ENCODE peak calls at places on chromosome 19, in nine cellular contexts. D, L, O, J, H, V, B, W and A are unnamed samples.
A peak's percentile ranks its signal among the peaks of the same experiment; 100 is the strongest.

GRCh38 chr19:46970815-46971214 is 48.8 kb upstream of the NPAS1 start:
- DNase-seq in D (no peak), L (no peak), O (no peak), J (no peak), H (no peak), V (no peak), B (peak; percentile 73), W (no peak), A (no peak)

GRCh38 chr19:9786342-9786741 is 17.8 kb upstream of the ZNF846 start:
- DNase-seq in D (no peak), L (no peak), O (no peak), J (no peak), H (no peak), V (peak; percentile 23), B (no peak), W (no peak), A (no peak)

GRCh38 chr19:17605761-17606745 is 50.6 kb downstream of the COLGALT1 start:
- DNase-seq in D (peak; percentile 76), L (peak; percentile 80), O (no peak), J (peak; percentile 85), H (peak; percentile 95), V (peak; percentile 72), B (peak; percentile 56), W (peak; percentile 33), A (peak; percentile 78)

GRCh38 chr19:29683009-29683408 is 17.7 kb downstream of the PLEKHF1 start:
- DNase-seq in D (no peak), L (peak; percentile 55), O (no peak), J (no peak), H (no peak), V (no peak), B (no peak), W (no peak), A (no peak)

GRCh38 chr19:5352229-5352763 is 11.7 kb upstream of the PTPRS start:
- DNase-seq in D (no peak), L (peak; percentile 13), O (no peak), J (no peak), H (no peak), V (no peak), B (peak; percentile 15), W (no peak), A (no peak)

GRCh38 chr19:37227996-37228395 is 10.0 kb downstream of the ZNF383 start:
- DNase-seq in D (peak; percentile 30), L (no peak), O (no peak), J (no peak), H (peak; percentile 81), V (no peak), B (no peak), W (no peak), A (no peak)

GRCh38 chr19:39941615-39942507 is 7.4 kb upstream of the FCGBP start:
- DNase-seq in D (no peak), L (peak; percentile 42), O (peak; percentile 68), J (no peak), H (no peak), V (peak; percentile 55), B (peak; percentile 38), W (peak; percentile 11), A (no peak)

GRCh38 chr19:16702123-16702522 is 17.5 kb upstream of the NWD1 start:
- DNase-seq in D (no peak), L (peak; percentile 30), O (peak; percentile 93), J (no peak), H (no peak), V (no peak), B (peak; percentile 66), W (no peak), A (no peak)

GRCh38 chr19:15372470-15372869 is 7.1 kb downstream of the AKAP8 start:
- DNase-seq in D (no peak), L (no peak), O (no peak), J (no peak), H (no peak), V (no peak), B (no peak), W (no peak), A (no peak)

GRCh38 chr19:55146648-55147218 is 2.3 kb downstream of the TNNT1 start:
- DNase-seq in D (no peak), L (no peak), O (no peak), J (no peak), H (peak; percentile 89), V (no peak), B (no peak), W (no peak), A (no peak)

GRCh38 chr19:55526216-55527196 is 10.4 kb downstream of the SBK2 start:
- DNase-seq in D (no peak), L (peak; percentile 83), O (no peak), J (peak; percentile 71), H (no peak), V (peak; percentile 80), B (peak; percentile 87), W (no peak), A (no peak)

GRCh38 chr19:36212895-36213294 is 1.6 kb downstream of the ZNF565 start:
- DNase-seq in D (no peak), L (no peak), O (no peak), J (no peak), H (no peak), V (no peak), B (no peak), W (no peak), A (no peak)

GRCh38 chr19:36210497-36210896 is 4.0 kb downstream of the ZNF565 start:
- DNase-seq in D (no peak), L (peak; percentile 22), O (no peak), J (no peak), H (no peak), V (no peak), B (peak; percentile 10), W (no peak), A (no peak)

GRCh38 chr19:36213793-36214387 is 575 bp downstream of the ZNF565 start:
- DNase-seq in D (no peak), L (peak; percentile 28), O (no peak), J (peak; percentile 55), H (no peak), V (no peak), B (peak; percentile 45), W (no peak), A (no peak)

GRCh38 chr19:36215276-36216171 is 618 bp downstream of the ZNF146 start:
- DNase-seq in D (no peak), L (peak; percentile 53), O (no peak), J (no peak), H (no peak), V (peak; percentile 9), B (peak; percentile 62), W (peak; percentile 12), A (peak; percentile 7)

GRCh38 chr19:36214388-36215275 is at the start of the genes ZNF146 and ZNF565:
- DNase-seq in D (peak; percentile 97), L (peak; percentile 99), O (peak; percentile 99), J (peak; percentile 97), H (peak; percentile 98), V (peak; percentile 98), B (peak; percentile 98), W (peak; percentile 96), A (peak; percentile 94)
- TF ChIP-seq CTCF in D (no peak), L (no peak), O (peak; percentile 24), J (no peak), H (no peak), V (no peak), B (no peak), W (no peak), A (no peak)

GRCh38 chr19:2944775-2945574 is at the start of gene ZNF77:
- DNase-seq in D (peak; percentile 83), L (peak; percentile 99), O (peak; percentile 100), J (peak; percentile 95), H (peak; percentile 98), V (peak; percentile 99), B (peak; percentile 99), W (peak; percentile 98), A (peak; percentile 97)

GRCh38 chr19:2952953-2953481 is 8.2 kb upstream of the ZNF77 start:
- DNase-seq in D (no peak), L (no peak), O (no peak), J (no peak), H (no peak), V (peak; percentile 82), B (no peak), W (no peak), A (no peak)

GRCh38 chr19:2945575-2946184 is 909 bp upstream of the ZNF77 start:
- DNase-seq in D (no peak), L (no peak), O (no peak), J (no peak), H (no peak), V (no peak), B (no peak), W (no peak), A (no peak)

GRCh38 chr19:2949939-2950285 is 5.1 kb upstream of the ZNF77 start:
- DNase-seq in D (peak; percentile 82), L (peak; percentile 71), O (no peak), J (no peak), H (no peak), V (no peak), B (peak; percentile 50), W (no peak), A (no peak)

GRCh38 chr19:2950286-2951124 is 5.7 kb upstream of the ZNF77 start:
- DNase-seq in D (peak; percentile 100), L (peak; percentile 100), O (peak; percentile 100), J (peak; percentile 100), H (peak; percentile 100), V (peak; percentile 100), B (peak; percentile 99), W (peak; percentile 98), A (peak; percentile 100)
- TF ChIP-seq CTCF in D (no peak), L (no peak), O (no peak), J (no peak), H (no peak), V (no peak), B (no peak), W (no peak), A (peak; percentile 17)

GRCh38 chr19:33382006-33382405 is 8.5 kb downstream of the CEBPG start:
- DNase-seq in D (no peak), L (no peak), O (no peak), J (no peak), H (no peak), V (no peak), B (no peak), W (no peak), A (no peak)

GRCh38 chr19:33376931-33377557 is 3.5 kb downstream of the CEBPG start:
- DNase-seq in D (no peak), L (no peak), O (no peak), J (no peak), H (no peak), V (peak; percentile 60), B (no peak), W (no peak), A (no peak)

GRCh38 chr19:33377586-33378475 is 4.3 kb downstream of the CEBPG start:
- DNase-seq in D (no peak), L (peak; percentile 38), O (no peak), J (no peak), H (no peak), V (no peak), B (no peak), W (no peak), A (no peak)

GRCh38 chr19:33381101-33381500 is 7.6 kb downstream of the CEBPG start:
- DNase-seq in D (no peak), L (no peak), O (no peak), J (no peak), H (no peak), V (no peak), B (no peak), W (no peak), A (no peak)

GRCh38 chr19:33379151-33379829 is 5.8 kb downstream of the CEBPG start:
- DNase-seq in D (no peak), L (no peak), O (no peak), J (no peak), H (no peak), V (no peak), B (no peak), W (no peak), A (no peak)
- TF ChIP-seq CTCF in D (no peak), L (no peak), O (no peak), J (no peak), H (no peak), V (no peak), B (no peak), W (no peak), A (no peak)

GRCh38 chr19:48362716-48363499 is 832 bp downstream of the TMEM143 start:
- DNase-seq in D (peak; percentile 92), L (peak; percentile 94), O (peak; percentile 96), J (peak; percentile 91), H (peak; percentile 98), V (peak; percentile 96), B (peak; percentile 91), W (peak; percentile 80), A (peak; percentile 86)
- TF ChIP-seq CTCF in D (no peak), L (no peak), O (no peak), J (no peak), H (no peak), V (no peak), B (no peak), W (no peak), A (no peak)